ENCODE peak calls at places on chromosomes 13 and 19, in six cellular contexts. J is trophoblast cell, W is IMR-90, E is neuronal stem cell, S is mesenchymal stem cell, T is H9. H is an unnamed sample.

GRCh38 chr13:26112843-26113242 is 61.0 kb upstream of the SHISA2 start:
- DNase-seq in J (no peak), W (peak; percentile 10), E (no peak), S (no peak), T (no peak), H (no peak)

GRCh38 chr13:36420437-36420891 is 11.8 kb upstream of the CCNA1 start:
- DNase-seq in J (peak; percentile 64), W (peak; percentile 59), E (peak; percentile 73), S (peak; percentile 74), T (peak; percentile 78), H (peak; percentile 87)

GRCh38 chr13:46715363-46715762 is 81.6 kb downstream of the ESD start:
- DNase-seq in J (no peak), W (no peak), E (no peak), S (no peak), T (no peak), H (no peak)

GRCh38 chr19:50639121-50640112 is at the start of gene SYT3:
- DNase-seq in J (no peak), W (peak; percentile 27), E (peak; percentile 66), S (no peak), T (peak; percentile 78), H (no peak)

GRCh38 chr13:114281351-114282142 is at the start of gene UPF3A:
- DNase-seq in J (peak; percentile 80), W (peak; percentile 87), E (peak; percentile 95), S (peak; percentile 93), T (peak; percentile 96), H (peak; percentile 94)

GRCh38 chr19:6611441-6611852 is 20.5 kb upstream of the CD70 start:
- DNase-seq in J (no peak), W (no peak), E (no peak), S (no peak), T (no peak), H (no peak)

GRCh38 chr13:111337206-111337605 is 16.8 kb downstream of the TEX29 start:
- DNase-seq in J (peak; percentile 41), W (peak; percentile 96), E (no peak), S (peak; percentile 74), T (peak; percentile 5), H (no peak)

GRCh38 chr19:35479278-35479677 is 11.0 kb downstream of the KRTDAP start:
- DNase-seq in J (peak; percentile 20), W (no peak), E (no peak), S (no peak), T (no peak), H (no peak)

GRCh38 chr19:56104423-56104822 is 16.7 kb downstream of the ZNF787 start:
- DNase-seq in J (no peak), W (no peak), E (no peak), S (no peak), T (no peak), H (no peak)

GRCh38 chr19:17522988-17523872 is 11.8 kb downstream of the PGLS start:
- DNase-seq in J (no peak), W (no peak), E (no peak), S (no peak), T (no peak), H (no peak)

GRCh38 chr19:19774354-19775033 is 41.6 kb upstream of the ZNF14 start:
- DNase-seq in J (no peak), W (no peak), E (no peak), S (peak; percentile 37), T (no peak), H (no peak)

GRCh38 chr13:50712882-50713281 is 130.6 kb downstream of the DLEU7 start:
- DNase-seq in J (no peak), W (no peak), E (no peak), S (no peak), T (no peak), H (no peak)
- H3K14ac ChIP-seq in J (no peak overlapping the region), W (no peak overlapping the region), E (no peak overlapping the region), S (no peak overlapping the region), T (no peak overlapping the region), H (no peak overlapping the region)

GRCh38 chr19:1862068-1862423 is 1.3 kb downstream of the KLF16 start:
- DNase-seq in J (no peak), W (no peak), E (no peak), S (no peak), T (no peak), H (no peak)
- H3K14ac ChIP-seq in J (no peak overlapping the region), W (peak overlapping the region; percentile 0), E (no peak overlapping the region), S (peak overlapping the region; percentile 96), T (no peak overlapping the region), H (no peak overlapping the region)

DNA sequence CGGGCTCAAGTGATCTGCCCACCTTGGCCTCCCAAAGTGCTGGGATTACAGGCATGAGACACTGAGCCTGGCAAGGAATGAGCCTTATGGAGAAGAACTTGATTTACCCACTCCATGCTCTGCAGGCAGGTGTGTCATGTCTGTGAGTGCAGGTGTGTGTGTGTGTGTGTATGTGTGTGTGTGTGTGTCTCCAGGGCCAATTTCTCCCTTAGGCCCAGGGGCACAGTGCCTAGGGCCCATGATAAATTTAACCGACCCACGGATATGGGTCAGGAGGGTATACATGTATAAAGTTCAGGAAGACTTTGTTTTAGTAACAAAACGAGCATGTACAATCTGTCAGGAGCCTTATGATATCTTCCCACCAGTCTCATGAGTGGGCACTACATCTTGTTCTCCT is 4.6 kb upstream of the FOSB start:
- DNase-seq in J (peak; percentile 76), W (no peak), E (no peak), S (no peak), T (no peak), H (no peak)
- H3K14ac ChIP-seq in J (no peak overlapping the region), W (no peak overlapping the region), E (no peak overlapping the region), S (no peak overlapping the region), T (no peak overlapping the region), H (no peak overlapping the region)

GRCh38 chr13:78993792-78994191 is 334.8 kb upstream of the OBI1 start:
- DNase-seq in J (no peak), W (no peak), E (no peak), S (no peak), T (no peak), H (no peak)
- H3K14ac ChIP-seq in J (no peak overlapping the region), W (no peak overlapping the region), E (no peak overlapping the region), S (no peak overlapping the region), T (no peak overlapping the region), H (no peak overlapping the region)

GRCh38 chr19:14082675-14082960 is 3.0 kb downstream of the C19orf67 start:
- DNase-seq in J (no peak), W (no peak), E (no peak), S (no peak), T (no peak), H (no peak)

GRCh38 chr19:14073925-14074838 is 1.6 kb downstream of the MISP3 start:
- DNase-seq in J (no peak), W (peak; percentile 25), E (peak; percentile 33), S (peak; percentile 63), T (no peak), H (peak; percentile 64)

GRCh38 chr19:14081797-14082674 is 3.5 kb downstream of the C19orf67 start:
- DNase-seq in J (peak; percentile 85), W (peak; percentile 27), E (no peak), S (no peak), T (no peak), H (no peak)

GRCh38 chr19:14080887-14081796 is 4.4 kb downstream of the C19orf67 start:
- DNase-seq in J (peak; percentile 96), W (peak; percentile 99), E (peak; percentile 99), S (peak; percentile 99), T (peak; percentile 98), H (peak; percentile 97)

GRCh38 chr19:14078406-14078805 is 5.8 kb downstream of the MISP3 start:
- DNase-seq in J (no peak), W (peak; percentile 38), E (no peak), S (no peak), T (no peak), H (no peak)
- H3K14ac ChIP-seq in J (no peak overlapping the region), W (no peak overlapping the region), E (no peak overlapping the region), S (no peak overlapping the region), T (no peak overlapping the region), H (no peak overlapping the region)

DNA sequence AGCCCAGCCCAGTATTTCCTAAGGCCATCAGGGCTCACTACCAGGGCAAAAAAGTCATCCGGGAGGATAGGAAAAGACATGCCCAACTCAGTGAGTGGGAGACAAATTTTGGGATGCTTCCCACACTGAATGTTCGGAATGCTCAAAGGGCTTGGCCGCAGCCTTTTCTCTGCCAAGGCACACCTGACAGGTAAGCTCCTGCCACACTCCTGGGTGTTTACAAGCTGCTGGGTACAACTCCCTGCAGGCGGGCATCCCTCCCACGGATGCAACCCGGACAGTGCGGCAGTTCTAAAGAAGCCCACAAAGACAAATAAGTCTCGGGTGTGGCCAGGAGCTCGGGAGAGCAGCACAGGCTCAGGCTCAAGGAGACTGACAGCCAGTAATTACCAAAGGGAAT is 28.1 kb downstream of the SLC7A1 start:
- DNase-seq in J (no peak), W (no peak), E (no peak), S (no peak), T (no peak), H (no peak)
- H3K14ac ChIP-seq in J (no peak overlapping the region), W (no peak overlapping the region), E (no peak overlapping the region), S (no peak overlapping the region), T (no peak overlapping the region), H (no peak overlapping the region)

GRCh38 chr19:33714149-33714548 is 82.5 kb upstream of the KCTD15 start:
- DNase-seq in J (no peak), W (no peak), E (no peak), S (no peak), T (no peak), H (no peak)

GRCh38 chr19:33715462-33715861 is 81.2 kb upstream of the KCTD15 start:
- DNase-seq in J (no peak), W (no peak), E (no peak), S (no peak), T (no peak), H (no peak)

GRCh38 chr19:33712268-33712667 is 84.4 kb upstream of the KCTD15 start:
- DNase-seq in J (no peak), W (no peak), E (no peak), S (no peak), T (no peak), H (no peak)

GRCh38 chr19:33717878-33718277 is 78.8 kb upstream of the KCTD15 start:
- DNase-seq in J (no peak), W (no peak), E (no peak), S (no peak), T (no peak), H (no peak)

GRCh38 chr19:33713194-33713593 is 83.5 kb upstream of the KCTD15 start:
- DNase-seq in J (no peak), W (no peak), E (no peak), S (no peak), T (no peak), H (no peak)
- H3K14ac ChIP-seq in J (no peak overlapping the region), W (no peak overlapping the region), E (no peak overlapping the region), S (no peak overlapping the region), T (no peak overlapping the region), H (no peak overlapping the region)

DNA sequence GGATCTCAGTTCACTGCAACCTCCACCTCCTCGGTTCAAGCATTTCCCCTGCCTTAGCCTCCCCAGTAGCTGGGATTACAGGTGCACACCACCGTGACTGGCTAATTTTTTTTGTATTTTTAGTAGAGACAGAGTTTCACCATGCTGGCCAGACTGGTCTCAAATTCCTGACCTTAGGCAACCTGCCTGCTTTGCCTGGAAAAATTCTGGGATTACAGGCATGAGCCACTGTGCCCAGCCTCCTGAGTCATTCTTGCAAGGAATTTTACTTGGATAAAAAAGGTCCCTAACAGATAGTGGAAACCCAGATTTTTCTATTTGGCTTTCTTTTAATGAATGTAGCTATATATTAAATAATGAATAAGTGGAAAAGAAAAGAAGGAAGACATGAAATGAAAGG is 449.9 kb upstream of the ATXN8OS start:
- DNase-seq in J (peak; percentile 62), W (no peak), E (no peak), S (no peak), T (no peak), H (no peak)
- H3K14ac ChIP-seq in J (no peak overlapping the region), W (no peak overlapping the region), E (no peak overlapping the region), S (no peak overlapping the region), T (no peak overlapping the region), H (no peak overlapping the region)